ENCODE peak calls at places on chromosomes 3 and 15, in six cellular contexts. One of them, this sample, is unnamed. For H3K27me3 and H3K4me1, the result is how much of the 10 kb centered on the place peaks cover.

GRCh38 chr3:54243262-54243931 is 121.0 kb downstream of the CACNA2D3 start:
- DNase-seq in heart right ventricle: no peak
- DNase-seq in neural progenitor cell: no peak
- DNase-seq in gastrocnemius medialis: no peak
- DNase-seq in cardiac muscle cell: no peak
- DNase-seq in body of pancreas: no peak
- DNase-seq in this sample: no peak

GRCh38 chr3:59985643-59986200 is 935.9 kb upstream of the CFAP20DC start:
- DNase-seq in heart right ventricle: no peak
- DNase-seq in neural progenitor cell: no peak
- DNase-seq in gastrocnemius medialis: no peak
- DNase-seq in cardiac muscle cell: no peak
- DNase-seq in body of pancreas: no peak
- DNase-seq in this sample: no peak

GRCh38 chr15:28974142-28974541 is 88.4 kb downstream of the APBA2 start:
- DNase-seq in heart right ventricle: no peak
- DNase-seq in neural progenitor cell: no peak
- DNase-seq in gastrocnemius medialis: no peak
- DNase-seq in cardiac muscle cell: no peak
- DNase-seq in body of pancreas: no peak
- DNase-seq in this sample: no peak

GRCh38 chr3:169811606-169812123 is 1.0 kb upstream of the LRRIQ4 start:
- DNase-seq in heart right ventricle: no peak
- DNase-seq in neural progenitor cell: no peak
- DNase-seq in gastrocnemius medialis: no peak
- DNase-seq in cardiac muscle cell: peak
- DNase-seq in body of pancreas: no peak
- DNase-seq in this sample: no peak

GRCh38 chr3:26590919-26591318 is 31.7 kb upstream of the LRRC3B start:
- DNase-seq in heart right ventricle: no peak
- DNase-seq in neural progenitor cell: no peak
- DNase-seq in gastrocnemius medialis: no peak
- DNase-seq in cardiac muscle cell: no peak
- DNase-seq in body of pancreas: no peak
- DNase-seq in this sample: no peak

GRCh38 chr3:16837602-16838001 is 47.2 kb upstream of the PLCL2 start:
- DNase-seq in heart right ventricle: peak
- DNase-seq in neural progenitor cell: no peak
- DNase-seq in gastrocnemius medialis: peak
- DNase-seq in cardiac muscle cell: no peak
- DNase-seq in body of pancreas: peak
- DNase-seq in this sample: peak

GRCh38 chr15:69099976-69100375 is 60.5 kb upstream of the GLCE start:
- DNase-seq in heart right ventricle: no peak
- DNase-seq in neural progenitor cell: no peak
- DNase-seq in gastrocnemius medialis: no peak
- DNase-seq in cardiac muscle cell: no peak
- DNase-seq in body of pancreas: no peak
- DNase-seq in this sample: no peak

GRCh38 chr3:126548556-126549466 is 9.9 kb downstream of the C3orf22 start:
- DNase-seq in heart right ventricle: no peak
- DNase-seq in neural progenitor cell: no peak
- DNase-seq in gastrocnemius medialis: peak
- DNase-seq in cardiac muscle cell: no peak
- DNase-seq in body of pancreas: no peak
- DNase-seq in this sample: peak

GRCh38 chr3:9439331-9439730 is 41.9 kb downstream of the SETD5 start:
- DNase-seq in heart right ventricle: no peak
- DNase-seq in neural progenitor cell: no peak
- DNase-seq in gastrocnemius medialis: no peak
- DNase-seq in cardiac muscle cell: no peak
- DNase-seq in body of pancreas: no peak
- DNase-seq in this sample: no peak

GRCh38 chr15:87608238-87609028 is 648.1 kb downstream of the NTRK3 start:
- DNase-seq in heart right ventricle: no peak
- DNase-seq in neural progenitor cell: no peak
- DNase-seq in gastrocnemius medialis: no peak
- DNase-seq in cardiac muscle cell: no peak
- DNase-seq in body of pancreas: no peak
- DNase-seq in this sample: no peak

GRCh38 chr3:182259579-182259978 is 533.7 kb upstream of the ATP11B start:
- DNase-seq in heart right ventricle: peak
- DNase-seq in neural progenitor cell: peak
- DNase-seq in gastrocnemius medialis: no peak
- DNase-seq in cardiac muscle cell: peak
- DNase-seq in body of pancreas: no peak
- DNase-seq in this sample: no peak

GRCh38 chr3:55584030-55584429 is 96.9 kb upstream of the WNT5A start:
- DNase-seq in heart right ventricle: no peak
- DNase-seq in neural progenitor cell: no peak
- DNase-seq in gastrocnemius medialis: no peak
- DNase-seq in cardiac muscle cell: no peak
- DNase-seq in body of pancreas: no peak
- DNase-seq in this sample: no peak

GRCh38 chr15:52162260-52162659 is 28.9 kb downstream of the GNB5 start:
- DNase-seq in heart right ventricle: no peak
- DNase-seq in neural progenitor cell: no peak
- DNase-seq in gastrocnemius medialis: no peak
- DNase-seq in cardiac muscle cell: no peak
- DNase-seq in body of pancreas: no peak
- DNase-seq in this sample: no peak

GRCh38 chr3:98440283-98440682 is 22.7 kb upstream of the OR5K1 start:
- DNase-seq in heart right ventricle: no peak
- DNase-seq in neural progenitor cell: no peak
- DNase-seq in gastrocnemius medialis: no peak
- DNase-seq in cardiac muscle cell: no peak
- DNase-seq in body of pancreas: no peak
- DNase-seq in this sample: no peak

DNA sequence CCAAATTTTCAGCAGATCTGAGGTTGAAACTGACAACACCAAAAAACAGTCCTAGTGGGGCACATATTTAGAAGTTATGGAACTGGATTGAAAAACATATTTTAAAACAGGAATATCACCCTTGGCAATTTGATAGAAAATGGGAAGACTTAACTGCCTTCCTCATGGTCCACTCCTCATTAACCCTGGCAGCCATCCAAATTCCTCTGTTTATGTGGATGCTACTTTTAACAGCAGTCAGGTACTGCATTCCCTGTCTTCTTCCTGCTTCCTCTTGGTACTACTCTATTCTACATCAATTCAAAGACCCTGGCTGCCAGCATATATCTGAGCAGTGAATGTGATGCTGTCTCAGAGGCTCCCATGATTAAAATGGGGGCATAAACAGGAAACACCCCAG is 54.3 kb downstream of the PDE8A start:
- DNase-seq in heart right ventricle: no peak
- DNase-seq in neural progenitor cell: no peak
- DNase-seq in gastrocnemius medialis: no peak
- DNase-seq in cardiac muscle cell: peak
- DNase-seq in body of pancreas: no peak
- DNase-seq in this sample: no peak
- H3K27ac ChIP-seq in heart right ventricle: no peak
- H3K27ac ChIP-seq in neural progenitor cell: no peak
- H3K27ac ChIP-seq in gastrocnemius medialis: no peak
- H3K27ac ChIP-seq in cardiac muscle cell: no peak
- H3K27ac ChIP-seq in body of pancreas: no peak
- H3K27ac ChIP-seq in this sample: no peak

DNA sequence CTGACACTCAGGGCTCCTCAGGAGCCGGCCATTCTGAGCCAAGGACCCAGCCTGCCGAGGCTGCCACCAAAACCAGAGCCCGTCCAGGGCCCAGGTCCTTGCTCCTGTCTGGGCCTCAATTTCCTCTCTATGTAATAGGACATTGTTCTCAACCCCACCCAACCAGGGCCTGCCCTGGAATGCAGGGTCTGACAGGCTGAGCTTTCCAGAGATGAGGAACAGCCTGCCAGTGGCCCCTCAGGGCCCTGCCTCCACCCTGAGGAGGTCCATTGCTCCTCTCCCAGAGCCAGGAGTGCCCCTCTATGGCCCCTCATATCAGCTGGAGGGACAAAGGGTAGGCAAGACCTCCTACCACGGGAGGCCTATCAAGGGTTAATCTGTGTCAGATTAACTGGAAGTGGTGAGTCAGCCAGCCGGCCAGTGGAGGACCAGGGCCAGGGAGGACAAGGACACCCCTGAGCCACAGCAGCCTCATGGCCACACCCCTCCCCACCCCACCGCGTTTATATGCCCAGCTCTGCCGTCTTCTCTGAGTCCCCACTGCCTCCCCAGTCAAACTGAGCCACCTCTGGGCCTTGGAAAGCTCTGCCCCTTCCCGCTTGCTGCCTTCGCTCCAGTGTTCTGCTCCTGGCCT is 6.3 kb downstream of the CCDC33 start:
- DNase-seq in heart right ventricle: no peak
- DNase-seq in neural progenitor cell: peak
- DNase-seq in gastrocnemius medialis: no peak
- DNase-seq in cardiac muscle cell: no peak
- DNase-seq in body of pancreas: peak
- DNase-seq in this sample: no peak
- H3K27me3 ChIP-seq in heart right ventricle: under half
- H3K27me3 ChIP-seq in neural progenitor cell: under half
- H3K27me3 ChIP-seq in gastrocnemius medialis: under half
- H3K27me3 ChIP-seq in cardiac muscle cell: under half
- H3K27me3 ChIP-seq in body of pancreas: under half
- H3K27me3 ChIP-seq in this sample: under half

GRCh38 chr3:125050486-125051172 is 5.2 kb downstream of the HEG1 start:
- DNase-seq in heart right ventricle: no peak
- DNase-seq in neural progenitor cell: no peak
- DNase-seq in gastrocnemius medialis: no peak
- DNase-seq in cardiac muscle cell: no peak
- DNase-seq in body of pancreas: no peak
- DNase-seq in this sample: no peak

GRCh38 chr3:125053304-125053699 is 2.5 kb downstream of the HEG1 start:
- DNase-seq in heart right ventricle: no peak
- DNase-seq in neural progenitor cell: no peak
- DNase-seq in gastrocnemius medialis: no peak
- DNase-seq in cardiac muscle cell: no peak
- DNase-seq in body of pancreas: no peak
- DNase-seq in this sample: no peak

GRCh38 chr3:125052671-125053303 is 3.0 kb downstream of the HEG1 start:
- DNase-seq in heart right ventricle: no peak
- DNase-seq in neural progenitor cell: peak
- DNase-seq in gastrocnemius medialis: no peak
- DNase-seq in cardiac muscle cell: no peak
- DNase-seq in body of pancreas: no peak
- DNase-seq in this sample: peak

GRCh38 chr3:125051205-125051604 is 4.6 kb downstream of the HEG1 start:
- DNase-seq in heart right ventricle: no peak
- DNase-seq in neural progenitor cell: no peak
- DNase-seq in gastrocnemius medialis: no peak
- DNase-seq in cardiac muscle cell: no peak
- DNase-seq in body of pancreas: no peak
- DNase-seq in this sample: no peak

GRCh38 chr3:125051715-125052581 is 3.8 kb downstream of the HEG1 start:
- DNase-seq in heart right ventricle: peak
- DNase-seq in neural progenitor cell: peak
- DNase-seq in gastrocnemius medialis: peak
- DNase-seq in cardiac muscle cell: peak
- DNase-seq in body of pancreas: no peak
- DNase-seq in this sample: peak
- H3K4me1 ChIP-seq in heart right ventricle: half or more
- H3K4me1 ChIP-seq in neural progenitor cell: half or more
- H3K4me1 ChIP-seq in gastrocnemius medialis: half or more
- H3K4me1 ChIP-seq in cardiac muscle cell: half or more
- H3K4me1 ChIP-seq in body of pancreas: under half
- H3K4me1 ChIP-seq in this sample: half or more

DNA sequence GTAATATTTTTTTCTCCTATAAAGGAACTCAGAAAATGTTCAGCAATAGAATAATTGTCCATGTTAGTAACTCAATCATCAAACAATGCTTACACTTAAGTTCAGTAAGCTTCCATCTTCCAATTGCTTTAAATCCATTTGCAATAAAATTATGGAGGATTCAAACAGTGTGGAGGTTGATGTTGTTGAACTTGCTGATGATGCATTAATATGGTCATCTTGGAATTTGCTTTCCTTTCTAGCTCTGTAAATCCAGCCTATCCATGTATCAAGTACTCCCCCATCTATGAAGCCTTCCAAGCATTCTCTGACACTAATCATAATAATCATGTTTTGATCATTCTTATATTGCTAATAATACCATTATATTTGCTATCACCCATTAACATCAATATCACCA is 378.4 kb upstream of the CNTN3 start:
- DNase-seq in heart right ventricle: no peak
- DNase-seq in neural progenitor cell: no peak
- DNase-seq in gastrocnemius medialis: no peak
- DNase-seq in cardiac muscle cell: no peak
- DNase-seq in body of pancreas: no peak
- DNase-seq in this sample: no peak
- H3K27ac ChIP-seq in heart right ventricle: no peak
- H3K27ac ChIP-seq in neural progenitor cell: no peak
- H3K27ac ChIP-seq in gastrocnemius medialis: no peak
- H3K27ac ChIP-seq in cardiac muscle cell: no peak
- H3K27ac ChIP-seq in body of pancreas: no peak
- H3K27ac ChIP-seq in this sample: no peak

DNA sequence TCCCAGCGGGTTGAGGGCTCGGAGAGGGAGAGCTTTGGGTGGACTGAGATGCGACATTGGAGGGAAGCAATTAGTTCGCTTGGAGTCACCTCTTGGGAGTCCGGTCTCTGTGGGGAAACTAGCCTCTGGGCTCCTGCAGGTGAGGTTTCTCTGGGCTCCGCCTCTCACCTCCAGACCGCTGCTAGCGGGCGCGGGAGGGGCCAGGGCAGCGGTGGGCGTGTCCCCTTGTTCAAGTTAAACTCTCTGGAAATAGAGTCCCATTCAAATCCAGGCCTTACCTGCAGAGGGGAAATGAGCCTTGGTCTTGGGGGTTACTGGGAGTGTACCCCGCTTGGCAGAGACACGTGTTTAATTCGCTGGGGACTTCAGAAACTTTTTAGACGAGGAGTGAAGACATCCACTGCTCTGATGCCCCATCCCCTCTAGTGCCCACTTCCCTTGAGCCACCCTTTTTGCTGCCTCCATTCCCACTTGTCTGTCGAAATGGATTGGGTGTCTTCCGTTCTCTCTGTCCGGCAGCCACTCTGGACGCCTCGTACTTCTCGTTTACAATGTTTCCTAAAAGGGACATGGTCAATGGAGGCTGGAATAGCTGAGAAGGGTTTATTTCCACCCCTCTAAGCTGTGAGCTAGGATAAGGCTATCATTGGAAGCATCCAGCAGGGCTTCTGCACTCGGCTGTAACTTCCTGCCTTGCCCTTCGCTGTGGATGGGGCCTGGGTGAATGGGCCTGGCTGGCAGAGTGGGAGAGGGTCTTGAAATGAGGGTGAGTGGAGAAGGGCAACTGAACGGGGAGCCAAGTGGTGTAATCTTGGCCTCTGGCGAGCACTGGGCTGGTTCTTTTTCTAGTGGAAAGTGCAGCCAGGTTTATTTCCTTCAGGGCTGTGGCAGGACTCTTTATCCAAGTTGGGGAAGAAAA is 1.1 kb downstream of the MITF start:
- DNase-seq in heart right ventricle: peak
- DNase-seq in neural progenitor cell: peak
- DNase-seq in gastrocnemius medialis: peak
- DNase-seq in cardiac muscle cell: peak
- DNase-seq in body of pancreas: peak
- DNase-seq in this sample: peak
- H3K27me3 ChIP-seq in heart right ventricle: under half
- H3K27me3 ChIP-seq in neural progenitor cell: half or more
- H3K27me3 ChIP-seq in gastrocnemius medialis: under half
- H3K27me3 ChIP-seq in cardiac muscle cell: under half
- H3K27me3 ChIP-seq in body of pancreas: under half
- H3K27me3 ChIP-seq in this sample: under half